ENCODE peak calls at places on chromosomes 4 and X, in five cellular contexts. G is IMR-90, U is heart left ventricle, Y is ovary, W is upper lobe of left lung. J is an unnamed sample.

GRCh38 chrX:125952973-125953372 is 213.1 kb downstream of the DCAF12L2 start:
- DNase-seq in W (no peak), U (no peak), G (no peak), Y (no peak), J (no peak)

GRCh38 chr4:134202136-134202535 is 547 bp upstream of the PABPC4L start:
- DNase-seq in W (no peak), G (no peak), U (no peak), Y (no peak), J (no peak)

GRCh38 chrX:107673933-107674479 is 45.7 kb downstream of the PRPS1 start:
- DNase-seq in Y (peak; percentile 63), G (no peak), W (peak; percentile 40), U (peak; percentile 91), J (peak; percentile 56)

GRCh38 chr4:36277533-36277932 is 3.9 kb upstream of the DTHD1 start:
- DNase-seq in U (no peak), Y (no peak), W (no peak), G (no peak), J (no peak)

GRCh38 chrX:39975094-39975865 is 122.5 kb downstream of the BCOR start:
- DNase-seq in U (no peak), Y (no peak), W (no peak), G (no peak), J (no peak)

GRCh38 chr4:47050986-47051725 is 19.8 kb downstream of the GABRB1 start:
- DNase-seq in W (no peak), G (no peak), Y (no peak), U (no peak), J (no peak)

GRCh38 chr4:128686032-128686465 is 123.5 kb upstream of the JADE1 start:
- DNase-seq in U (no peak), Y (no peak), W (no peak), G (peak; percentile 18), J (no peak)

GRCh38 chr4:47990145-47990544 is 26.3 kb downstream of the CNGA1 start:
- DNase-seq in W (no peak), G (no peak), Y (no peak), U (no peak), J (no peak)

GRCh38 chr4:24382381-24382780 is 202.0 kb downstream of the DHX15 start:
- DNase-seq in Y (no peak), U (no peak), W (no peak), G (peak; percentile 78), J (no peak)

GRCh38 chr4:182789588-182789987 is 127.6 kb downstream of the DCTD start:
- DNase-seq in U (no peak), W (no peak), G (no peak), Y (no peak), J (no peak)

GRCh38 chr4:110622841-110623709 is at the start of gene PITX2:
- DNase-seq in G (peak; percentile 95), W (peak; percentile 92), Y (peak; percentile 67), U (peak; percentile 81), J (peak; percentile 56)

GRCh38 chr4:53656421-53656981 is 65.2 kb upstream of the LNX1 start:
- DNase-seq in W (no peak), G (peak; percentile 21), U (no peak), Y (peak; percentile 37), J (no peak)

GRCh38 chrX:1486177-1486576 is 33.5 kb upstream of the ASMTL start:
- DNase-seq in Y (no peak), U (no peak), G (no peak), W (no peak), J (no peak)

GRCh38 chr4:24197891-24198290 is 308.0 kb upstream of the PPARGC1A start:
- DNase-seq in G (peak; percentile 4), W (no peak), U (no peak), Y (no peak), J (no peak)

GRCh38 chr4:143701365-143701764 is 890 bp upstream of the FREM3 start:
- DNase-seq in Y (no peak), W (no peak), U (no peak), G (no peak), J (no peak)

GRCh38 chr4:97624204-97624603 is 519.1 kb downstream of the STPG2 start:
- DNase-seq in W (no peak), G (no peak), Y (no peak), U (no peak), J (no peak)

GRCh38 chrX:119734897-119735339 is 23.5 kb upstream of the SOWAHD start:
- DNase-seq in W (peak; percentile 77), G (no peak), Y (no peak), U (peak; percentile 69), J (peak; percentile 79)

GRCh38 chrX:45404206-45404605 is 203.5 kb upstream of the DIPK2B start:
- DNase-seq in W (no peak), U (no peak), G (no peak), Y (no peak), J (no peak)

GRCh38 chr4:150315691-150316090 is 237.4 kb downstream of the DCLK2 start:
- DNase-seq in U (no peak), W (no peak), G (no peak), Y (no peak), J (no peak)

GRCh38 chr4:134027931-134028330 is 173.7 kb downstream of the PABPC4L start:
- DNase-seq in U (no peak), Y (no peak), W (no peak), G (peak; percentile 69), J (no peak)

GRCh38 chr4:27692098-27692679 is 831.5 kb downstream of the STIM2 start:
- DNase-seq in W (no peak), G (peak; percentile 29), Y (no peak), U (no peak), J (no peak)

GRCh38 chr4:80062527-80062926 is 10.5 kb downstream of the ANTXR2 start:
- DNase-seq in Y (no peak), G (no peak), W (no peak), U (no peak), J (no peak)

GRCh38 chr4:173167793-173168395 is 717 bp upstream of the GALNT7 start:
- DNase-seq in G (peak; percentile 30), Y (peak; percentile 26), W (peak; percentile 85), U (peak; percentile 28), J (peak; percentile 42)

GRCh38 chr4:187383181-187383580 is 612.4 kb upstream of the ZFP42 start:
- DNase-seq in W (no peak), Y (no peak), G (no peak), U (no peak), J (no peak)

GRCh38 chr4:57102050-57102564 is 8.1 kb downstream of the IGFBP7 start:
- DNase-seq in U (peak; percentile 89), W (no peak), G (peak; percentile 88), Y (peak; percentile 73), J (no peak)

GRCh38 chr4:114807759-114808404 is 209.3 kb downstream of the UGT8 start:
- DNase-seq in Y (no peak), U (no peak), G (peak; percentile 3), W (no peak), J (no peak)

GRCh38 chr4:8414377-8414776 is 26.1 kb downstream of the ACOX3 start:
- DNase-seq in U (no peak), Y (no peak), W (no peak), G (no peak), J (no peak)

GRCh38 chr4:61505773-61506640 is 305.9 kb downstream of the ADGRL3 start:
- DNase-seq in U (no peak), G (no peak), Y (no peak), W (no peak), J (no peak)

GRCh38 chr4:7421356-7422097 is 13.2 kb downstream of the PSAPL1 start:
- DNase-seq in U (no peak), W (peak; percentile 56), G (no peak), Y (peak; percentile 5), J (no peak)

DNA sequence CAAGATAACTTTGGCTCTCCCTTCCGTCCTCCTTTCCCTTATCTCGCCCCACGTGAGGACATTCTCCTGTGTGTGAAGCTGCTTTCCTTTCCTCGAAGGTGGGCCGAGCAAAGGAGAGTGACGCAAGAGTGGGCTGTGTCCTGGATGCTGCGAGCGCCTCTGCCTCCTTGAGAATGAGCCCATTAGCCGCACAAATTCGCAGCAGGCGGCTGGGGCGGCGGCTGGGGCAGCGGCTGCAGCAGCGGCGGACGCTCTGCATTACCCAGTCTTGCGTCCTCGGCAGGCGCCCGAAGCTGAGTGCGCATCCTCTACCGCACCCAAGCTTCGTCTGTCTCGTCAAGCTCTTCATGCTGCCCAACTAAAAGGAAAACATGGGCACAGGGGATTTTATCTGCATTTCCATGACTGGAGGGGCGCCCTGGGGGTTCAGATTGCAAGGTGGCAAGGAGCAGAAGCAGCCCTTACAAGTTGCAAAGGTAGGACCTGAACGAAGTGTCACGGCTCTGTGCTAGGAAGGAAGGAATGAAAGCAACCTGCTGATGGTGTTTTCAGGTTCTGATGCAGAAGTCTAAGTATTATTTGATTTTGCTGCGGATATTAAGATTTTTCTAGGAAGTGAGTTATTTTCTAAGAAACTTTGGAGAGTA is at the start of gene SYNPO2:
- DNase-seq in G (peak; percentile 87), Y (peak; percentile 92), U (peak; percentile 90), W (peak; percentile 90), J (peak; percentile 55)
- TF ChIP-seq POLR2A in G (peak; percentile 52), Y (peak; percentile 92), U (no peak), W (no peak), J (peak; percentile 29)

GRCh38 chr4:75940692-75941253 is at the start of gene NAAA:
- DNase-seq in W (peak; percentile 93), G (peak; percentile 65), Y (peak; percentile 17), U (peak; percentile 74), J (peak; percentile 95)
- TF ChIP-seq CTCF in W (peak; percentile 45), G (peak; percentile 43), Y (no peak), U (peak; percentile 64), J (peak; percentile 20)

DNA sequence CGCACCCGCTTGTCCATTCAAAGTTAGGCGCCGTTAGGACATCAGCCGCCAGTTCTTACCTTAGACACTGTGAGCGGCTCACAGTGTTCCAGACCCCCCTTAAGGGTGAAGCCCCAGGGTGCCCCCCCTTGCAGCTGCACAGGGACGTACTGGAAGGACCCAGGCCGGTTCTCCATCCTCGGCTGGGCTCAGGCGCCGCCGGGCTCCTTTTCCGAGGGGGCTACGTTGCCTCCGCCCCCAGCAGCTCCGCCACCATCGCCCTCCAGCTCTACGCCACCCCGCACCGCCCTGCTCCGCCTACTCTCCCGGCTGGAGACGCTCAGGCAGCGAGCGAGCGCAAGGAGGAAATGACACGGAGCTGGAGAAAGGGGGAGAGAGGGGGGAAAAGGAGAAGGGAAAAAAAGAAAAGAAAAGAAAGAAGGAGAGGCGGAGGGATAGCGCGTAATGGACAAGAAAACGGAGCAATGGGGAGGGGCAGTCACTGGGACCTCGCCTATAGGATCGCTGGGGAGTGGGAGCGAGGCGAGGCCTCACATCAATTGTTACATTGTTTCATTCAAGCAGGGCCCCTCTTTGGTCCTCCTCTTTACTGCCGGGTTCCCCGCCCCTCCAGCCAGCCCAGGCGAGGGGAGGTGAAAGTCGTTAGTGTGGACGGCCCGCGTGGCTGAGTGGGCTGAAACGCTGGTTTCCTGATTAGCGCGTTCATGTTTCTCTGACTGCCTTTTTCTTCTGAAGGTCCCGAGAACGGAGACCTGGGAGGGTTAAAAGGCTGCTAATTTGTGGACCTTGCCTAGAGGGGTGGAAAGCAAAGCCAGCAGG is at the start of gene SHROOM4:
- DNase-seq in W (peak; percentile 84), U (peak; percentile 68), Y (peak; percentile 25), G (peak; percentile 58), J (peak; percentile 42)
- H3K27ac ChIP-seq in W (peak within 1 kb of the TSS; percentile 84), U (peak within 1 kb of the TSS; percentile 79), Y (no peak within 1 kb of the TSS), G (peak within 1 kb of the TSS; percentile 56), J (peak within 1 kb of the TSS; percentile 36)

DNA sequence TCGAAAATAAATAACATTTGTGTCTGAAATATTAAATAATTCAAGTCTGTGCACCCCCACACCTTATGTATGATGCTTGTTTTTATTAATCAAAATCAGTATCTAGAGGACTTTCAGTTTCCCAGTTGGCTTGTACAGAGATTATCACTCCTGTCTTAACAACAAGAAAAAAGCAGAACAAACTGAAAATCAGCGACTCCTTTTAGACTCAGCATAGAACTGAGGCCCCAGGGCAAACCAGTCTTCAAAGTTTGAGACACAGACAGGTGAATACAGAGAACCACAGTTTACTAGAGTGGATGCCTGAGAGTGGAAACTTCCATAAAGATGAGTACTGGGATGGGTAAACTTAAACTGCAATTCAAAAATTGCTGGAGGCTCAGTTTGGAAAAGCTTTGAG is 142.8 kb upstream of the KLF8 start:
- DNase-seq in U (no peak), G (no peak), W (no peak), Y (no peak), J (no peak)
- TF ChIP-seq POLR2A in U (no peak), G (no peak), W (no peak), Y (no peak), J (no peak)